ENCODE peak calls at places on chromosomes 5 and 9, in five cellular contexts. Z is tibial nerve, O is left ventricle myocardium inferior, Q is GM13977, F is choroid plexus epithelial cell. P is an unnamed sample.

GRCh38 chr5:159616967-159617366 is 286.7 kb upstream of the IL12B start:
- DNase-seq in Z (no peak), F (peak), O (no peak), Q (no peak), P (no peak)

GRCh38 chr5:9947944-9948343 is 301.7 kb downstream of the ATPSCKMT start:
- DNase-seq in Z (no peak), O (no peak), Q (no peak), F (no peak), P (no peak)

GRCh38 chr9:107504585-107505455 is 15.3 kb upstream of the KLF4 start:
- DNase-seq in Z (no peak), Q (no peak), O (no peak), F (peak), P (no peak)

GRCh38 chr5:39187873-39188731 is 31.3 kb downstream of the FYB1 start:
- DNase-seq in O (no peak), Q (no peak), Z (no peak), F (no peak), P (no peak)

GRCh38 chr5:179265529-179266290 is 79.6 kb downstream of the ADAMTS2 start:
- DNase-seq in O (peak), Z (peak), Q (no peak), F (peak), P (no peak)

GRCh38 chr5:119397518-119398380 is 41.9 kb downstream of the TNFAIP8 start:
- DNase-seq in Z (no peak), Q (peak), O (no peak), F (peak), P (no peak)

GRCh38 chr9:126842977-126843799 is 17.3 kb upstream of the ZBTB34 start:
- DNase-seq in Q (peak), O (no peak), Z (no peak), F (no peak), P (no peak)

GRCh38 chr9:74277532-74277931 is 219.6 kb upstream of the RORB start:
- DNase-seq in Q (peak), O (no peak), Z (no peak), F (no peak), P (no peak)

GRCh38 chr5:32612134-32612888 is 27.0 kb downstream of the SUB1 start:
- DNase-seq in Z (no peak), Q (no peak), F (peak), O (no peak), P (no peak)

GRCh38 chr5:73496984-73497457 is 1.2 kb upstream of the BTF3 start:
- DNase-seq in Q (no peak), F (peak), Z (no peak), O (no peak), P (no peak)

GRCh38 chr9:116658265-116658664 is 28.8 kb upstream of the TRIM32 start:
- DNase-seq in Q (no peak), O (no peak), Z (no peak), F (no peak), P (no peak)

GRCh38 chr9:33447404-33448158 is at the start of gene AQP3:
- DNase-seq in Z (peak), Q (peak), O (peak), F (peak), P (no peak)

GRCh38 chr9:119289740-119290139 is 79.5 kb downstream of the BRINP1 start:
- DNase-seq in O (no peak), F (peak), Q (peak), Z (peak), P (peak)

GRCh38 chr9:90958328-90958727 is 156.7 kb downstream of the SYK start:
- DNase-seq in O (no peak), F (no peak), Z (no peak), Q (no peak), P (no peak)

GRCh38 chr5:109239501-109239900 is 170.3 kb downstream of the PJA2 start:
- DNase-seq in Z (no peak), O (no peak), F (peak), Q (no peak), P (no peak)

GRCh38 chr5:126868961-126869451 is 92.1 kb downstream of the LMNB1 start:
- DNase-seq in F (peak), Z (no peak), O (no peak), Q (peak), P (no peak)

P was measured in glomerular endothelial cell.